ENCODE peak calls at places on chromosomes 4 and X, in five cellular contexts. Q is IMR-90, V is WERI-Rb-1, W is mesothelial cell of epicardium, P is choroid plexus epithelial cell. E is an unnamed sample.

GRCh38 chr4:47954679-47955078 is 40.3 kb upstream of the NFXL1 start:
- DNase-seq in P (no peak), V (no peak), Q (no peak), W (no peak), E (no peak)

GRCh38 chr4:125677665-125678307 is 363.0 kb downstream of the FAT4 start:
- DNase-seq in W (no peak), Q (no peak), V (no peak), P (peak; percentile 26), E (no peak)

GRCh38 chr4:181807771-181808170 is 435.4 kb upstream of the TENM3 start:
- DNase-seq in P (peak; percentile 69), Q (peak; percentile 66), V (no peak), W (no peak), E (no peak)

GRCh38 chr4:185461565-185461964 is 10.0 kb downstream of the CCDC110 start:
- DNase-seq in W (no peak), P (no peak), Q (no peak), V (no peak), E (no peak)

GRCh38 chr4:138562544-138562961 is 320.4 kb upstream of the SLC7A11 start:
- DNase-seq in Q (peak; percentile 87), P (peak; percentile 75), W (no peak), V (no peak), E (no peak)

GRCh38 chr4:156374069-156374468 is 420.4 kb upstream of the CTSO start:
- DNase-seq in P (no peak), V (no peak), Q (no peak), W (no peak), E (no peak)

GRCh38 chrX:10749113-10749512 is 128.7 kb upstream of the MID1 start:
- DNase-seq in W (no peak), V (no peak), Q (peak; percentile 14), P (no peak), E (no peak)

GRCh38 chr4:117400039-117400835 is 314.9 kb upstream of the TRAM1L1 start:
- DNase-seq in V (no peak), P (peak; percentile 83), W (no peak), Q (peak; percentile 77), E (no peak)

GRCh38 chr4:106854970-106855369 is 181.1 kb downstream of the DKK2 start:
- DNase-seq in W (no peak), Q (no peak), V (no peak), P (peak; percentile 35), E (no peak)

GRCh38 chr4:24910504-24910903 is 2.3 kb downstream of the CCDC149 start:
- DNase-seq in Q (peak; percentile 83), P (peak; percentile 62), V (no peak), W (no peak), E (no peak)

GRCh38 chr4:99457270-99457669 is 22.1 kb upstream of the ADH7 start:
- DNase-seq in V (peak; percentile 55), P (peak; percentile 10), W (no peak), Q (no peak), E (no peak)

GRCh38 chrX:154457491-154458115 is 478 bp upstream of the PLXNA3 start:
- DNase-seq in P (no peak), V (peak; percentile 67), Q (no peak), W (no peak), E (no peak)

GRCh38 chrX:63513825-63514574 is 162.9 kb upstream of the SPIN4 start:
- DNase-seq in P (peak; percentile 77), W (no peak), V (no peak), Q (peak; percentile 80), E (no peak)

GRCh38 chr4:73916172-73916925 is 47.2 kb downstream of the CXCL1 start:
- DNase-seq in V (no peak), Q (no peak), P (no peak), W (no peak), E (no peak)

GRCh38 chr4:112114452-112114851 is 30.8 kb upstream of the FAM241A start:
- DNase-seq in P (no peak), W (no peak), Q (no peak), V (no peak), E (no peak)

GRCh38 chr4:138216272-138216867 is 25.8 kb downstream of the SLC7A11 start:
- DNase-seq in V (no peak), P (no peak), Q (no peak), W (no peak), E (no peak)

GRCh38 chrX:16743604-16744325 is 24.4 kb downstream of the SYAP1 start:
- DNase-seq in W (no peak), V (no peak), Q (peak; percentile 92), P (peak; percentile 74), E (no peak)

GRCh38 chr4:96354036-96354712 is 514.3 kb downstream of the PDHA2 start:
- DNase-seq in V (no peak), P (peak; percentile 39), Q (no peak), W (no peak), E (no peak)

GRCh38 chr4:70737409-70737808 is 15.6 kb downstream of the RUFY3 start:
- DNase-seq in V (no peak), P (no peak), W (no peak), Q (no peak), E (no peak)

GRCh38 chrX:100975212-100975611 is 5.7 kb downstream of the ARL13A start:
- DNase-seq in V (no peak), W (no peak), P (peak; percentile 35), Q (peak; percentile 60), E (no peak)

GRCh38 chr4:93646225-93646930 is 182.2 kb upstream of the ATOH1 start:
- DNase-seq in W (no peak), V (no peak), Q (peak; percentile 19), P (no peak), E (no peak)

GRCh38 chrX:38138900-38139299 is 81.8 kb downstream of the SRPX start:
- DNase-seq in Q (no peak), V (no peak), W (no peak), P (no peak), E (no peak)

GRCh38 chr4:145315828-145316227 is 135.4 kb upstream of the OTUD4 start:
- DNase-seq in P (no peak), V (no peak), W (no peak), Q (no peak), E (no peak)

GRCh38 chr4:134085525-134085924 is 116.1 kb downstream of the PABPC4L start:
- DNase-seq in W (no peak), P (no peak), Q (no peak), V (no peak), E (no peak)

GRCh38 chr4:178205826-178206225 is 763.6 kb upstream of the AGA start:
- DNase-seq in Q (peak; percentile 2), W (no peak), V (no peak), P (no peak), E (no peak)

GRCh38 chr4:175514174-175514573 is 297.9 kb downstream of the GPM6A start:
- DNase-seq in Q (no peak), V (no peak), P (no peak), W (no peak), E (no peak)

GRCh38 chr4:19241845-19242244 is 1009.9 kb upstream of the SLIT2 start:
- DNase-seq in P (no peak), W (no peak), Q (no peak), V (no peak), E (no peak)

GRCh38 chr4:151808120-151808529 is 47.3 kb upstream of the GATB start:
- DNase-seq in Q (peak; percentile 31), V (no peak), P (no peak), W (no peak), E (no peak)

GRCh38 chrX:102832661-102833060 is 104.4 kb upstream of the RAB40AL start:
- DNase-seq in V (no peak), Q (peak; percentile 77), P (peak; percentile 67), W (no peak), E (no peak)

GRCh38 chr4:176272799-176273198 is 3.8 kb upstream of the ASB5 start:
- DNase-seq in P (no peak), W (no peak), V (no peak), Q (no peak), E (no peak)

GRCh38 chr4:122827258-122827887 is 742 bp downstream of the FGF2 start:
- DNase-seq in V (peak; percentile 67), P (peak; percentile 39), W (peak; percentile 50), Q (peak; percentile 25), E (peak; percentile 71)
- TF ChIP-seq CTCF in V (peak; percentile 49), P (peak; percentile 30), W (no peak), Q (peak; percentile 2), E (no peak)

GRCh38 chrX:15301924-15302323 is 13.5 kb downstream of the ASB11 start:
- DNase-seq in Q (peak; percentile 41), V (no peak), P (peak; percentile 27), W (no peak), E (no peak)

GRCh38 chrX:15298780-15299179 is 16.7 kb downstream of the ASB11 start:
- DNase-seq in P (no peak), W (no peak), Q (no peak), V (no peak), E (no peak)

GRCh38 chrX:15298201-15298600 is 17.2 kb downstream of the ASB11 start:
- DNase-seq in V (no peak), Q (no peak), W (no peak), P (no peak), E (no peak)

GRCh38 chrX:15299945-15300851 is 15.2 kb downstream of the ASB11 start:
- DNase-seq in Q (peak; percentile 30), W (no peak), P (peak; percentile 38), V (no peak), E (no peak)
- TF ChIP-seq CTCF in Q (peak; percentile 54), W (peak; percentile 68), P (peak; percentile 46), V (peak; percentile 17), E (peak; percentile 80)

DNA sequence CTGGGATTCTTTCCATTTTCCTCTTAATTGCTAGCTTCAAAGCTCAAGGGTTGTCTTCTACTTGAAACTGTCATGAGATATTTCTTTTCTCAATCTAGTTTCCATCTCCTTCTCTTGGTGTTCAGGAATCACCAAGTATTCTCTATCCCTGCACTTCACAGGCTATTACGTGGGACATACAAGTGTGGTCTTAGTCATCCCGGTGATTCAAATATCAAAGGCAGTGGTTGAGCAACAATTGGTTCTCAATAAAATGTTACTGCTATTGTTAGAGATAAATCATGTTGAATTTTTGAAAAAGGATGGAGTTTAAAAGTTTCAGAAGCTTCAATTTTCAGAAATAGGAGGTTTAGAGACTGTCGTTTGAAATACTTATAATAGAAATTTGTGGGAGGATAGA is 812.9 kb downstream of the FSTL5 start:
- DNase-seq in Q (no peak), V (no peak), P (no peak), W (no peak), E (no peak)
- TF ChIP-seq CTCF in Q (no peak), V (no peak), P (no peak), W (no peak), E (no peak)

GRCh38 chr4:1813915-1814314 is 20.8 kb downstream of the FGFR3 start:
- DNase-seq in Q (no peak), P (peak; percentile 14), W (no peak), V (peak; percentile 56), E (no peak)
- TF ChIP-seq CTCF in Q (peak; percentile 8), P (peak; percentile 26), W (no peak), V (peak; percentile 62), E (no peak)

DNA sequence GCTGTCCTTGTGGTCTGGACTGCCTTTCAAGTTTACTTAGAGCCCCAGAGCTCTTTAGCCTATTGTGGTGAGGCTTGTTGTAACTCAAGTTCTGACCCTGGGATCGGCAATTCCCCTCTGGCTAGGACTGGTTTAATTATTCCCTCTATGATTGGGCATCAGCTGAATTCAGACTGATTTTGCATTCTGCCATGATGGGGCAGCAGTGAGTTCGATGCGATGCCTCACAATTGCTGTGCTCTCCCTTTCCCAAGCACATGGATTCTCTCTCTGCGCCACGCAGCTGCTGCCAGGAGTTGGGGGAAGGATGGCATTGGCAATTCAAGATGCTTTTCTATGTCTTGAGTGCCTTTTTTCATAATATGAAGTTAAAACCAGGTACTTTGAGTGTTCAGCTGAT is 327.8 kb upstream of the CXorf51B start:
- DNase-seq in P (no peak), V (peak; percentile 7), W (no peak), Q (no peak), E (no peak)
- TF ChIP-seq CTCF in P (no peak), V (peak; percentile 24), W (no peak), Q (no peak), E (no peak)

GRCh38 chr4:82402196-82402775 is 28.0 kb downstream of the HNRNPDL start:
- DNase-seq in Q (no peak), W (no peak), P (no peak), V (no peak), E (no peak)
- TF ChIP-seq CTCF in Q (no peak), W (no peak), P (no peak), V (no peak), E (no peak)